ENCODE peak calls at places on chromosomes 7 and 10, in seven cellular contexts. J, L, R, G, M, Q and B are unnamed samples.

GRCh38 chr7:141785711-141786552 is 4.1 kb upstream of the TAS2R5 start:
- DNase-seq in J (peak), L (no peak), R (no peak), G (peak), M (no peak), Q (peak), B (peak)

GRCh38 chr10:118832242-118832651 is 77.5 kb upstream of the CACUL1 start:
- DNase-seq in J (no peak), L (no peak), R (no peak), G (no peak), M (no peak), Q (no peak), B (no peak)

GRCh38 chr10:17652585-17652984 is 8.6 kb downstream of the STAM start:
- DNase-seq in J (no peak), L (no peak), R (no peak), G (no peak), M (no peak), Q (no peak), B (no peak)

GRCh38 chr7:137846588-137847417 is at the start of gene DGKI:
- DNase-seq in J (peak), L (peak), R (peak), G (no peak), M (no peak), Q (no peak), B (peak)

GRCh38 chr10:3895045-3895609 is 110.1 kb upstream of the KLF6 start:
- DNase-seq in J (no peak), L (no peak), R (no peak), G (peak), M (no peak), Q (no peak), B (no peak)

GRCh38 chr10:8037199-8037801 is 17.2 kb upstream of the GATA3 start:
- DNase-seq in J (no peak), L (no peak), R (no peak), G (no peak), M (no peak), Q (no peak), B (no peak)

GRCh38 chr10:122116331-122116730 is 127.4 kb downstream of the TACC2 start:
- DNase-seq in J (no peak), L (no peak), R (no peak), G (no peak), M (no peak), Q (no peak), B (no peak)

GRCh38 chr7:26348987-26349809 is 57.5 kb downstream of the SNX10 start:
- DNase-seq in J (no peak), L (no peak), R (no peak), G (no peak), M (no peak), Q (no peak), B (no peak)

GRCh38 chr7:44193011-44193802 is 4.0 kb upstream of the GCK start:
- DNase-seq in J (peak), L (no peak), R (no peak), G (no peak), M (no peak), Q (no peak), B (no peak)

GRCh38 chr7:44188480-44189225 is 586 bp downstream of the GCK start:
- DNase-seq in J (no peak), L (no peak), R (no peak), G (no peak), M (no peak), Q (no peak), B (no peak)

GRCh38 chr7:44189993-44190872 is 994 bp upstream of the GCK start:
- DNase-seq in J (no peak), L (no peak), R (no peak), G (no peak), M (no peak), Q (no peak), B (no peak)

GRCh38 chr7:44189286-44189992 is at the start of gene GCK:
- DNase-seq in J (no peak), L (no peak), R (no peak), G (no peak), M (no peak), Q (no peak), B (no peak)

DNA sequence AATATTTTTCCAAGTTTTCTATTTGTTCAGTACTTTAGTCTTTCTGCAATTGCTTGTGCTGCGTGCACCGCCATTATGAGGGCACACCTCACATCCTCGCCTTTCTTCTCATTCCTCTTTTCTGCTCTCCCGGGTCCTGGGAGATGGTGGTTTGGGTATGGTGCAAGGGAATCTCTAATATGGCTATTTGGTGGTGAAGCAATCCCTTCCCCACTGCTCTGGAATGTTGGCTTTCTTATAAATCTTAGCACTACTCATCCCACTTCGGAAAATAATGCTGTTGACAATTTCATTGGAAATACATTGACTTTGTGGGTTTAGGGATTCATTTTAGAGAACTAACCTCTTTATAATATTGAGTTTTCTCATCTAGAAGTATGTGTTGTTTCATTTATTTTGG is 1.9 kb upstream of the GCK start:
- DNase-seq in J (no peak), L (no peak), R (no peak), G (no peak), M (no peak), Q (no peak), B (no peak)
- TF ChIP-seq CTCF in J (no peak), L (no peak), R (no peak), G (no peak), M (no peak), Q (no peak), B (no peak)

DNA sequence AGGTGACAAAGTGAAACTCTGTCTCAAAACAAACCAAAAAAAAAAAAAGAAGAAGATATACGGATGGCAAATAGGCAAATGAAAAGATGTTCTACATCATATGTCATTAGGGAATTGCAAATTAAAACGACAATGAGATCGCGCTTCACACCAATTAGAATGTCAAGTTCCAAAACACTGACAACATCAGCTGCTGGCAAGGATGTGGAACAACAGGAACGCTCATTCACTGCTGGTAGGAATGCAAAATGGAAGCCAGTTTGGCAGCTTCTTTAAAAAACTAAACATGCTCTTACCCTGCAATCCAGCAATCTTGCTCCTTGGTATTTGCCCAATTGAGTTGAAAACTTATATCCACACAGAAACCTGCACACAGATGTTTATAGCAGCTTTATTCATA is 34.8 kb downstream of the CALML5 start:
- DNase-seq in J (no peak), L (no peak), R (no peak), G (no peak), M (no peak), Q (no peak), B (no peak)
- TF ChIP-seq CTCF in J (no peak), L (no peak), R (no peak), G (no peak), M (no peak), Q (no peak), B (no peak)

GRCh38 chr7:24670782-24671181 is 86.5 kb downstream of the GSDME start:
- DNase-seq in J (no peak), L (no peak), R (no peak), G (no peak), M (no peak), Q (no peak), B (no peak)

GRCh38 chr7:24669971-24670591 is 87.2 kb downstream of the GSDME start:
- DNase-seq in J (no peak), L (no peak), R (no peak), G (no peak), M (no peak), Q (no peak), B (no peak)

GRCh38 chr7:24660541-24660940 is 87.3 kb downstream of the PALS2 start:
- DNase-seq in J (no peak), L (no peak), R (no peak), G (no peak), M (no peak), Q (no peak), B (no peak)

GRCh38 chr7:24668922-24669635 is 88.2 kb downstream of the GSDME start:
- DNase-seq in J (no peak), L (no peak), R (no peak), G (peak), M (no peak), Q (no peak), B (no peak)

DNA sequence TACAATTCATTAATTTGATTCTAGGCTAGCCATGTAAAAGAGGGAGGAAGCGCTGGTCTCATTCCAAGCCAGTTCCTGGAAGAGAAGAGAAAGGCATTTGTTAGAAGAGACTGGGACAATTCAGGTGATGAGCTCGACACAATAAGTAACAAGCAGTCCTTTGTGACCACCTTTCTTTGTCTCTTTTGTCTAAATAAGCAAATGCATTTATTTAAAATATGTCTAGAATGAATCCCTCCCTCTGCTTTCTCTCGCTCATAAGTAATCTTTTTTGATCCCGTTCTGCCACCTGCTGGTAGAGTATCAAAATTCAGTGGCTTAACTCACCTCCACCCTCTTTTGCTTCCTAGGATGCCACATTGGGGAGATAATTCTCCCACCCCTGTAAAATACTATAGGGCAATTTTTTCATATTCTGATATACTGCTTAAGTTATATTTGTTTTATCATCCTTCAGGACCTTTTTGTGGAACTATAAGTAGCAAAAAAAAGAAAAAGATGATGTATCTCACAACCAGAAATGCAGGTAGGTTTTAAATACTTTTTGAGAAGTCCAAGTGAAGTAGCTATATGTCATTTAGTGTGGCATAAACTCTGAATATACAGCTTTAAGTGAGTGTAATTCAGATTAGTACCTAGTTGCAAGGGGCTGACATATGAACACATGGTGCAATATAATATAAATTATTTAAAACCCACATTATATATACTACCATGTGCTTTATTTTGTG is 91.5 kb downstream of the GSDME start:
- DNase-seq in J (peak), L (peak), R (peak), G (no peak), M (no peak), Q (no peak), B (peak)
- TF ChIP-seq CTCF in J (peak), L (peak), R (peak), G (peak), M (peak), Q (peak), B (peak)

DNA sequence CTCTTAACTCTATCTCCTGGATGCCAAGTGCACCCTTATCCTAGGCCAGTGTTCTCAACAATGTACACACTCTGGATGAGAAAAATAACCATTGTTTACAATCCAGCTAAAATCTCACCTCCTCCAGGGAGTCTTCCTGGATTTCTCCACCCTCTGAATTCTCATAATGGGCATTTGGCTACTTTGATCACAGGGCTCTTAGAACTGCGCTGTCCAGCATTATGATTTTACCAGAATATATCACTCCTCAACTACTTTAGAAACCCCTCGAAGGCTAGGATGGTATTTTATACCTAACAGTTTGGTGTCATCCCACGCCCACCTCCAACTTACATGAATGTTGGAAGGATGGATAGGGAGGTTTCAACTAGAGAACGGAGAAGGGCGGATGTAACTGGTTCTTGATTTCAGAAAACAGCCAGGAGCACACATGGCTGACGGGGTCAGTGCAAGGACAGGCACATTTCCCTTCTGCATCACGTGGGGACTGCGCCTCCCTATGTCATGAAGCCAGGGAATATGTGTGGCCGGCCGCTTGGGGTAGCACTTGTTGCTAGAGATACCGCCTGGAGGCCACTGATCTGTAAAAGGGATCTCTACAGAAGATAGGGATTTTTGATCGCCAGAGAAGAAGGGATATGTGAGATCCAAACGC is 1.2 kb upstream of the ATP6V0E2 start:
- DNase-seq in J (peak), L (no peak), R (peak), G (peak), M (peak), Q (peak), B (peak)
- TF ChIP-seq CTCF in J (no peak), L (no peak), R (peak), G (peak), M (no peak), Q (peak), B (no peak)

GRCh38 chr10:84551437-84552120 is 223.2 kb downstream of the CCSER2 start:
- DNase-seq in J (no peak), L (no peak), R (no peak), G (no peak), M (no peak), Q (no peak), B (no peak)

GRCh38 chr10:84546609-84547008 is 218.2 kb downstream of the CCSER2 start:
- DNase-seq in J (no peak), L (no peak), R (no peak), G (no peak), M (no peak), Q (no peak), B (no peak)

GRCh38 chr10:84549368-84549767 is 221.0 kb downstream of the CCSER2 start:
- DNase-seq in J (no peak), L (no peak), R (no peak), G (no peak), M (no peak), Q (no peak), B (no peak)

GRCh38 chr10:84550756-84551436 is 222.5 kb downstream of the CCSER2 start:
- DNase-seq in J (no peak), L (no peak), R (no peak), G (no peak), M (no peak), Q (no peak), B (no peak)

DNA sequence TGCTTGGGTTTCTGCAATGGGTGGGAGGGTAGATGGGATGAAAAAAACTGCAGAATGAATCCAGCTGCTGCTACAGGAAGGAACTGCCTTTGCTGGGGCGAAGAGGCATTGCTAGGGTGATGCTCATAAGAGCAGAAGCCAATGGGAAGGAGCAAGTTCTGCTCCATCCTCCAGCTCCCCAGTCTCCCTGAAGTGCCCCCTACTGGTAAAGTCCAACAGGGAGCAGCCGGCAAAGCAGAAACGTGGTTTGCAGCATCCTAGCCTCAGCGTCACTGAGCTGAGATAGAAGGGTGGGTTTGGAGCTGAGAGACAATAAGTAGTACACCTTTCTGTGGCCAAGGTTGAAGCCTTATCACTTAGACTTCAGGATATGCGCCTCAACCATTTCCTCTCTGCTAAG is 220.5 kb downstream of the CCSER2 start:
- DNase-seq in J (no peak), L (no peak), R (peak), G (no peak), M (no peak), Q (no peak), B (no peak)
- TF ChIP-seq CTCF in J (peak), L (peak), R (peak), G (peak), M (no peak), Q (peak), B (peak)